ENCODE peak calls at places on chromosome 17, in eight cellular contexts. One of them, this sample, is unnamed.

GRCh38 chr17:50501054-50501453 is 7.2 kb upstream of the MYCBPAP start:
- DNase-seq in IMR-90: no peak
- DNase-seq in choroid plexus epithelial cell: peak
- DNase-seq in PC-3: peak
- DNase-seq in Calu3: peak
- DNase-seq in PC-9: no peak
- DNase-seq in fibroblast of mammary gland: peak
- DNase-seq in astrocyte of the spinal cord: no peak
- DNase-seq in this sample: no peak

GRCh38 chr17:16585796-16586195 is 16.8 kb upstream of the ZNF287 start:
- DNase-seq in IMR-90: no peak
- DNase-seq in choroid plexus epithelial cell: no peak
- DNase-seq in PC-3: no peak
- DNase-seq in Calu3: no peak
- DNase-seq in PC-9: no peak
- DNase-seq in fibroblast of mammary gland: no peak
- DNase-seq in astrocyte of the spinal cord: no peak
- DNase-seq in this sample: no peak

GRCh38 chr17:62802531-62803205 is 5.4 kb downstream of the MARCHF10 start:
- DNase-seq in IMR-90: no peak
- DNase-seq in choroid plexus epithelial cell: no peak
- DNase-seq in PC-3: no peak
- DNase-seq in Calu3: no peak
- DNase-seq in PC-9: no peak
- DNase-seq in fibroblast of mammary gland: peak
- DNase-seq in astrocyte of the spinal cord: no peak
- DNase-seq in this sample: no peak

GRCh38 chr17:45296003-45296832 is 20.6 kb downstream of the MAP3K14 start:
- DNase-seq in IMR-90: peak
- DNase-seq in choroid plexus epithelial cell: no peak
- DNase-seq in PC-3: peak
- DNase-seq in Calu3: no peak
- DNase-seq in PC-9: no peak
- DNase-seq in fibroblast of mammary gland: peak
- DNase-seq in astrocyte of the spinal cord: no peak
- DNase-seq in this sample: no peak

GRCh38 chr17:44663095-44663494 is 6.8 kb downstream of the MEIOC start:
- DNase-seq in IMR-90: no peak
- DNase-seq in choroid plexus epithelial cell: no peak
- DNase-seq in PC-3: no peak
- DNase-seq in Calu3: no peak
- DNase-seq in PC-9: no peak
- DNase-seq in fibroblast of mammary gland: no peak
- DNase-seq in astrocyte of the spinal cord: no peak
- DNase-seq in this sample: no peak

GRCh38 chr17:76447931-76448652 is 4.9 kb downstream of the UBE2O start:
- DNase-seq in IMR-90: peak
- DNase-seq in choroid plexus epithelial cell: no peak
- DNase-seq in PC-3: no peak
- DNase-seq in Calu3: no peak
- DNase-seq in PC-9: no peak
- DNase-seq in fibroblast of mammary gland: peak
- DNase-seq in astrocyte of the spinal cord: no peak
- DNase-seq in this sample: no peak

GRCh38 chr17:3710951-3711383 is 12.7 kb upstream of the HASPIN start:
- DNase-seq in IMR-90: peak
- DNase-seq in choroid plexus epithelial cell: peak
- DNase-seq in PC-3: peak
- DNase-seq in Calu3: no peak
- DNase-seq in PC-9: peak
- DNase-seq in fibroblast of mammary gland: peak
- DNase-seq in astrocyte of the spinal cord: peak
- DNase-seq in this sample: peak

GRCh38 chr17:73759324-73760185 is 115.3 kb upstream of the SDK2 start:
- DNase-seq in IMR-90: no peak
- DNase-seq in choroid plexus epithelial cell: no peak
- DNase-seq in PC-3: no peak
- DNase-seq in Calu3: no peak
- DNase-seq in PC-9: no peak
- DNase-seq in fibroblast of mammary gland: no peak
- DNase-seq in astrocyte of the spinal cord: no peak
- DNase-seq in this sample: no peak

GRCh38 chr17:68738044-68738443 is 136.9 kb upstream of the FAM20A start:
- DNase-seq in IMR-90: no peak
- DNase-seq in choroid plexus epithelial cell: peak
- DNase-seq in PC-3: no peak
- DNase-seq in Calu3: no peak
- DNase-seq in PC-9: no peak
- DNase-seq in fibroblast of mammary gland: no peak
- DNase-seq in astrocyte of the spinal cord: no peak
- DNase-seq in this sample: no peak

GRCh38 chr17:68734911-68735310 is 133.7 kb upstream of the FAM20A start:
- DNase-seq in IMR-90: no peak
- DNase-seq in choroid plexus epithelial cell: no peak
- DNase-seq in PC-3: no peak
- DNase-seq in Calu3: no peak
- DNase-seq in PC-9: no peak
- DNase-seq in fibroblast of mammary gland: no peak
- DNase-seq in astrocyte of the spinal cord: no peak
- DNase-seq in this sample: no peak

GRCh38 chr17:68740555-68741447 is 139.6 kb upstream of the FAM20A start:
- DNase-seq in IMR-90: no peak
- DNase-seq in choroid plexus epithelial cell: no peak
- DNase-seq in PC-3: no peak
- DNase-seq in Calu3: peak
- DNase-seq in PC-9: no peak
- DNase-seq in fibroblast of mammary gland: no peak
- DNase-seq in astrocyte of the spinal cord: no peak
- DNase-seq in this sample: no peak
- TF ChIP-seq CTCF in IMR-90: no peak
- TF ChIP-seq CTCF in choroid plexus epithelial cell: peak
- TF ChIP-seq CTCF in PC-3: peak
- TF ChIP-seq CTCF in Calu3: peak
- TF ChIP-seq CTCF in PC-9: no peak
- TF ChIP-seq CTCF in fibroblast of mammary gland: no peak
- TF ChIP-seq CTCF in astrocyte of the spinal cord: peak
- TF ChIP-seq CTCF in this sample: no peak

DNA sequence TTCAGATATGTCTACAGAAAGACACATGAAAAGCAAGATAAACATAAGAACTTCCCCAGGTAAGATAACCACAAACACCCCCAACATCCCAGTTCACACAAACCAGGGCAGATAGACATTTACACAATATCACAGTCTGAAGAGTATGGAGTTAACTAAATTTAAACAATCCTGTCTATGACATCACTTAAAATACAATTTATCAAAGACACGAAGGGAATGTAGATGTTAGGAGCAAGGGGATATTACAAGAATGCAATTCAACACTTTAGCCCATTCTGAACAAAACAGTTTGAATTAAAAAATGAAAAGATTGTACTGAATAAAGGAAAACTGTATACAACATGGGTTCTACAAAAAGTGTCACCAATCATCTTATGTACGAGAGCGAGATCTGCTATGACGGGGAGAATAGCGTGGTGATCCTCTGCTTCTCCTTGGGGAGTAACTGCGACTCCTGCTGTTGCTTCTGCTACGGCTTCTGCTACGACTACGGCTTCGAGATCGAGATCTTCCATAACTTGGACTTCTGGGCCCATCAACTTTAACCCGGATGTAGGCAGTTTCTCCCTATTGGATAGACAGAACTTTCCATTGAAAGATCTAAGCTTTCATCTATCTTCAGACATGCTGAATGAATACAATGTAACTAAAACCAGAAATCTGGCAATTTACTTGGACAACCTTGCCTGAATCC is 1.9 kb downstream of the SRSF1 start:
- DNase-seq in IMR-90: peak
- DNase-seq in choroid plexus epithelial cell: no peak
- DNase-seq in PC-3: no peak
- DNase-seq in Calu3: no peak
- DNase-seq in PC-9: no peak
- DNase-seq in fibroblast of mammary gland: no peak
- DNase-seq in astrocyte of the spinal cord: no peak
- DNase-seq in this sample: no peak
- TF ChIP-seq CTCF in IMR-90: peak
- TF ChIP-seq CTCF in choroid plexus epithelial cell: no peak
- TF ChIP-seq CTCF in PC-3: peak
- TF ChIP-seq CTCF in Calu3: no peak
- TF ChIP-seq CTCF in PC-9: no peak
- TF ChIP-seq CTCF in fibroblast of mammary gland: no peak
- TF ChIP-seq CTCF in astrocyte of the spinal cord: no peak
- TF ChIP-seq CTCF in this sample: no peak

GRCh38 chr17:1896243-1897163 is 66.7 kb downstream of the RPA1 start:
- DNase-seq in IMR-90: no peak
- DNase-seq in choroid plexus epithelial cell: no peak
- DNase-seq in PC-3: no peak
- DNase-seq in Calu3: no peak
- DNase-seq in PC-9: no peak
- DNase-seq in fibroblast of mammary gland: no peak
- DNase-seq in astrocyte of the spinal cord: no peak
- DNase-seq in this sample: peak

GRCh38 chr17:1894753-1895339 is 65.0 kb downstream of the RPA1 start:
- DNase-seq in IMR-90: no peak
- DNase-seq in choroid plexus epithelial cell: no peak
- DNase-seq in PC-3: peak
- DNase-seq in Calu3: no peak
- DNase-seq in PC-9: peak
- DNase-seq in fibroblast of mammary gland: no peak
- DNase-seq in astrocyte of the spinal cord: no peak
- DNase-seq in this sample: no peak

GRCh38 chr17:1898332-1898731 is 68.5 kb downstream of the RPA1 start:
- DNase-seq in IMR-90: no peak
- DNase-seq in choroid plexus epithelial cell: no peak
- DNase-seq in PC-3: no peak
- DNase-seq in Calu3: no peak
- DNase-seq in PC-9: no peak
- DNase-seq in fibroblast of mammary gland: no peak
- DNase-seq in astrocyte of the spinal cord: no peak
- DNase-seq in this sample: no peak

GRCh38 chr17:1898872-1899271 is 69.1 kb downstream of the RPA1 start:
- DNase-seq in IMR-90: no peak
- DNase-seq in choroid plexus epithelial cell: no peak
- DNase-seq in PC-3: no peak
- DNase-seq in Calu3: no peak
- DNase-seq in PC-9: no peak
- DNase-seq in fibroblast of mammary gland: no peak
- DNase-seq in astrocyte of the spinal cord: no peak
- DNase-seq in this sample: no peak

GRCh38 chr17:1899403-1900000 is 69.7 kb downstream of the RPA1 start:
- DNase-seq in IMR-90: no peak
- DNase-seq in choroid plexus epithelial cell: no peak
- DNase-seq in PC-3: peak
- DNase-seq in Calu3: no peak
- DNase-seq in PC-9: no peak
- DNase-seq in fibroblast of mammary gland: no peak
- DNase-seq in astrocyte of the spinal cord: no peak
- DNase-seq in this sample: no peak
- TF ChIP-seq CTCF in IMR-90: no peak
- TF ChIP-seq CTCF in choroid plexus epithelial cell: peak
- TF ChIP-seq CTCF in PC-3: peak
- TF ChIP-seq CTCF in Calu3: no peak
- TF ChIP-seq CTCF in PC-9: peak
- TF ChIP-seq CTCF in fibroblast of mammary gland: peak
- TF ChIP-seq CTCF in astrocyte of the spinal cord: no peak
- TF ChIP-seq CTCF in this sample: no peak

GRCh38 chr17:34167359-34167758 is 87.7 kb upstream of the CCL2 start:
- DNase-seq in IMR-90: peak
- DNase-seq in choroid plexus epithelial cell: no peak
- DNase-seq in PC-3: no peak
- DNase-seq in Calu3: no peak
- DNase-seq in PC-9: no peak
- DNase-seq in fibroblast of mammary gland: no peak
- DNase-seq in astrocyte of the spinal cord: no peak
- DNase-seq in this sample: no peak
- TF ChIP-seq CTCF in IMR-90: no peak
- TF ChIP-seq CTCF in choroid plexus epithelial cell: no peak
- TF ChIP-seq CTCF in PC-3: no peak
- TF ChIP-seq CTCF in Calu3: no peak
- TF ChIP-seq CTCF in PC-9: no peak
- TF ChIP-seq CTCF in fibroblast of mammary gland: no peak
- TF ChIP-seq CTCF in astrocyte of the spinal cord: no peak
- TF ChIP-seq CTCF in this sample: no peak

GRCh38 chr17:8888704-8889302 is 21.3 kb upstream of the PIK3R6 start:
- DNase-seq in IMR-90: no peak
- DNase-seq in choroid plexus epithelial cell: no peak
- DNase-seq in PC-3: no peak
- DNase-seq in Calu3: no peak
- DNase-seq in PC-9: no peak
- DNase-seq in fibroblast of mammary gland: no peak
- DNase-seq in astrocyte of the spinal cord: no peak
- DNase-seq in this sample: no peak

GRCh38 chr17:8885968-8886674 is 18.6 kb upstream of the PIK3R6 start:
- DNase-seq in IMR-90: no peak
- DNase-seq in choroid plexus epithelial cell: no peak
- DNase-seq in PC-3: no peak
- DNase-seq in Calu3: no peak
- DNase-seq in PC-9: no peak
- DNase-seq in fibroblast of mammary gland: no peak
- DNase-seq in astrocyte of the spinal cord: no peak
- DNase-seq in this sample: no peak

GRCh38 chr17:8889458-8890210 is 22.2 kb upstream of the PIK3R6 start:
- DNase-seq in IMR-90: no peak
- DNase-seq in choroid plexus epithelial cell: no peak
- DNase-seq in PC-3: no peak
- DNase-seq in Calu3: no peak
- DNase-seq in PC-9: no peak
- DNase-seq in fibroblast of mammary gland: no peak
- DNase-seq in astrocyte of the spinal cord: no peak
- DNase-seq in this sample: no peak

GRCh38 chr17:8890671-8891070 is 23.2 kb upstream of the PIK3R6 start:
- DNase-seq in IMR-90: no peak
- DNase-seq in choroid plexus epithelial cell: no peak
- DNase-seq in PC-3: no peak
- DNase-seq in Calu3: no peak
- DNase-seq in PC-9: no peak
- DNase-seq in fibroblast of mammary gland: no peak
- DNase-seq in astrocyte of the spinal cord: no peak
- DNase-seq in this sample: no peak

DNA sequence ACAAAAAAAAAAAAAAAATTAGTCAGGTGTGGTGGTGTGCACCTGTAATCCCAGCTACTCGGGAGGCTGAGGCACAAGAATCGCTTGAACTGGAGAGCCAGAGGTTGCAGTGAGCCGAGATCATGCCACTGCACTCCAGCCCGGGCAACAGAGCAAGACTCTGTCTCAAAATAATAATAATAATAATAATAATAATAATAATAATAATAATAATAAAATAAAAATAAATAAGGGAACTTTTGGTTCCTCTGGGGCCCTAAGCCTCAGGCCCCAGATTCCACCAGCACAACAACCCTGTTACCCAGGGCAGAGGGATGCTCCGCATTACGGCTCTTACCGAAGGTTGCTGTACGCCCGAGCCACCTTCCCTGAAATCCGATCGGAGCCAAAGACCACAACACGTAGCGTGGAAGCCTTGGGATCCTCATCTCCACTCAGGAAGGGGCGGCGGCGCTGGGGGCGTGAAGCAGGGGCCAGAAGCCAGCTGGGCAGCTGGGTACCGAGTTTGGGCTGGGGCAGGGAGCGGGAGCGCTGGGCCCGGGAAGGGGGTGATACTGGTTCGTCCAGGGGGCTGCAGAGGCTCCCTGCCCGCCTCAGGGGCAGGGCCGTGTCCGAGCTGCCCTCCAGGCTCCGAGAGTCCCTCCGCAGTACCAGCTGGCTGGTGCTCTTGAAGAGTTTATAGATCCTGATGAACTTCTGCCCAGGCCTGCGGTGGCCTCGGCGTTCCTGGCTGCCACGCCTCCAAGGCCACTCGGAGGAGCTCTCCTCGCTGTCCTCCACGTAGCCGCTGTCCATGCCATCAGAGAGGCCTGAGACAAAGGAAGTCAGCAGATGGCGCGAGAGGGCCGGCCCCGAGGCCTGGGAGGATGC is 20.6 kb upstream of the PIK3R6 start:
- DNase-seq in IMR-90: no peak
- DNase-seq in choroid plexus epithelial cell: peak
- DNase-seq in PC-3: peak
- DNase-seq in Calu3: no peak
- DNase-seq in PC-9: peak
- DNase-seq in fibroblast of mammary gland: peak
- DNase-seq in astrocyte of the spinal cord: peak
- DNase-seq in this sample: no peak
- TF ChIP-seq CTCF in IMR-90: no peak
- TF ChIP-seq CTCF in choroid plexus epithelial cell: peak
- TF ChIP-seq CTCF in PC-3: peak
- TF ChIP-seq CTCF in Calu3: no peak
- TF ChIP-seq CTCF in PC-9: no peak
- TF ChIP-seq CTCF in fibroblast of mammary gland: peak
- TF ChIP-seq CTCF in astrocyte of the spinal cord: peak
- TF ChIP-seq CTCF in this sample: no peak